ENCODE peak calls at places on chromosomes 5 and 9, in ten cellular contexts. I, O, N, P, M, L, D, F, G and K are unnamed samples.

GRCh38 chr5:115168829-115169391 is 798 bp downstream of the TRIM36 start:
- DNase-seq in I (peak), O (no peak), N (no peak), P (peak), M (no peak), L (no peak), D (no peak), F (peak), G (no peak), K (no peak)

GRCh38 chr5:35856186-35857003 is at the start of gene IL7R:
- DNase-seq in I (peak), O (no peak), N (no peak), P (no peak), M (no peak), L (peak), D (no peak), F (no peak), G (no peak), K (no peak)

GRCh38 chr9:106622148-106622547 is 240.8 kb upstream of the ZNF462 start:
- DNase-seq in I (no peak), O (no peak), N (no peak), P (peak), M (no peak), L (no peak), D (no peak), F (peak), G (no peak), K (no peak)

GRCh38 chr5:56003179-56003578 is 8.4 kb upstream of the IL6ST start:
- DNase-seq in I (peak), O (no peak), N (no peak), P (no peak), M (no peak), L (no peak), D (no peak), F (no peak), G (no peak), K (no peak)

GRCh38 chr9:127779136-127779981 is 893 bp upstream of the SH2D3C start:
- DNase-seq in I (no peak), O (no peak), N (peak), P (no peak), M (no peak), L (peak), D (no peak), F (no peak), G (no peak), K (no peak)

GRCh38 chr5:166595274-166595951 is 1696.0 kb upstream of the WWC1 start:
- DNase-seq in I (no peak), O (no peak), N (no peak), P (no peak), M (no peak), L (no peak), D (no peak), F (no peak), G (no peak), K (no peak)

GRCh38 chr5:41403846-41404245 is 106.6 kb downstream of the PLCXD3 start:
- DNase-seq in I (no peak), O (no peak), N (no peak), P (no peak), M (no peak), L (no peak), D (no peak), F (no peak), G (no peak), K (no peak)

GRCh38 chr5:120678279-120678678 is 214.2 kb downstream of the PRR16 start:
- DNase-seq in I (peak), O (no peak), N (no peak), P (no peak), M (no peak), L (no peak), D (no peak), F (no peak), G (no peak), K (no peak)

GRCh38 chr5:127254729-127255284 is 35.8 kb upstream of the MEGF10 start:
- DNase-seq in I (peak), O (no peak), N (no peak), P (no peak), M (no peak), L (no peak), D (no peak), F (no peak), G (no peak), K (no peak)

GRCh38 chr9:9973062-9973461 is 639.7 kb downstream of the PTPRD start:
- DNase-seq in I (no peak), O (no peak), N (no peak), P (peak), M (no peak), L (no peak), D (no peak), F (no peak), G (no peak), K (no peak)

GRCh38 chr5:15501057-15501791 is 1.2 kb downstream of the FBXL7 start:
- DNase-seq in I (peak), O (peak), N (no peak), P (peak), M (peak), L (no peak), D (peak), F (no peak), G (no peak), K (no peak)

GRCh38 chr5:109479260-109479860 is 69.6 kb upstream of the PJA2 start:
- DNase-seq in I (peak), O (no peak), N (no peak), P (no peak), M (no peak), L (no peak), D (no peak), F (no peak), G (no peak), K (peak)

GRCh38 chr9:137069508-137070071 is 767 bp downstream of the SAPCD2 start:
- DNase-seq in I (no peak), O (no peak), N (no peak), P (peak), M (no peak), L (no peak), D (no peak), F (no peak), G (no peak), K (no peak)

GRCh38 chr5:20572560-20572959 is 584.6 kb upstream of the CDH18 start:
- DNase-seq in I (peak), O (no peak), N (no peak), P (peak), M (no peak), L (no peak), D (peak), F (no peak), G (no peak), K (peak)

GRCh38 chr5:125756456-125756855 is 666.8 kb upstream of the GRAMD2B start:
- DNase-seq in I (no peak), O (no peak), N (no peak), P (no peak), M (no peak), L (no peak), D (no peak), F (no peak), G (no peak), K (no peak)

GRCh38 chr9:124011460-124012301 is at the start of gene LHX2:
- DNase-seq in I (peak), O (peak), N (no peak), P (peak), M (peak), L (no peak), D (peak), F (peak), G (peak), K (no peak)

GRCh38 chr5:111254613-111255012 is 30.4 kb downstream of the CAMK4 start:
- DNase-seq in I (no peak), O (no peak), N (peak), P (no peak), M (no peak), L (peak), D (no peak), F (peak), G (no peak), K (no peak)